ENCODE peak calls at places on chromosomes 1 and 21, in five cellular contexts. T, L, I, C and O are unnamed samples.

GRCh38 chr1:211305044-211305443 is 21.6 kb upstream of the TRAF5 start:
- DNase-seq in T (no peak), L (no peak), I (no peak), C (no peak), O (no peak)

GRCh38 chr1:77283701-77284425 is 2.0 kb downstream of the AK5 start:
- DNase-seq in T (no peak), L (no peak), I (no peak), C (no peak), O (no peak)

GRCh38 chr21:31233711-31234110 is 110.3 kb downstream of the TIAM1 start:
- DNase-seq in T (no peak), L (no peak), I (no peak), C (no peak), O (no peak)

GRCh38 chr1:36994294-36994693 is 40.0 kb downstream of the GRIK3 start:
- DNase-seq in T (no peak), L (no peak), I (no peak), C (no peak), O (no peak)

GRCh38 chr1:92410706-92411105 is 76.0 kb downstream of the GFI1 start:
- DNase-seq in T (no peak), L (no peak), I (no peak), C (no peak), O (peak; percentile 19)

GRCh38 chr1:33237579-33237978 is 18.7 kb upstream of the ZNF362 start:
- DNase-seq in T (no peak), L (no peak), I (no peak), C (no peak), O (no peak)

GRCh38 chr1:183235503-183235902 is 49.4 kb downstream of the LAMC2 start:
- DNase-seq in T (no peak), L (no peak), I (no peak), C (no peak), O (no peak)

GRCh38 chr21:45393021-45393420 is 11.9 kb upstream of the COL18A1 start:
- DNase-seq in T (no peak), L (peak; percentile 15), I (no peak), C (peak; percentile 13), O (no peak)

GRCh38 chr1:40612345-40612831 is 53.1 kb downstream of the RIMS3 start:
- DNase-seq in T (peak; percentile 59), L (peak; percentile 54), I (peak; percentile 85), C (peak; percentile 72), O (peak; percentile 73)

GRCh38 chr1:235015291-235015990 is 113.2 kb downstream of the TOMM20 start:
- DNase-seq in T (no peak), L (no peak), I (no peak), C (no peak), O (peak; percentile 54)